ENCODE peak calls at places on chromosome 5, in eight cellular contexts. One of them, this sample, is unnamed.

GRCh38 chr5:78809444-78809843 is 160.9 kb upstream of the LHFPL2 start:
- DNase-seq in mesendoderm: no peak
- DNase-seq in HuH-7.5: no peak
- DNase-seq in IMR-90: no peak
- DNase-seq in AG09309: no peak
- DNase-seq in upper lobe of left lung: peak
- DNase-seq in substantia nigra: no peak
- DNase-seq in stromal cell of bone marrow: no peak
- DNase-seq in this sample: no peak

GRCh38 chr5:179817071-179817840 is 3.4 kb upstream of the SQSTM1 start:
- DNase-seq in IMR-90: no peak
- DNase-seq in upper lobe of left lung: peak
- DNase-seq in AG09309: no peak
- DNase-seq in mesendoderm: no peak
- DNase-seq in stromal cell of bone marrow: no peak
- DNase-seq in HuH-7.5: no peak
- DNase-seq in substantia nigra: no peak
- DNase-seq in this sample: no peak

GRCh38 chr5:142145106-142145900 is 36.7 kb downstream of the NDFIP1 start:
- DNase-seq in mesendoderm: peak
- DNase-seq in upper lobe of left lung: no peak
- DNase-seq in substantia nigra: no peak
- DNase-seq in stromal cell of bone marrow: peak
- DNase-seq in IMR-90: peak
- DNase-seq in HuH-7.5: peak
- DNase-seq in AG09309: peak
- DNase-seq in this sample: peak

GRCh38 chr5:89181546-89181945 is 298.6 kb upstream of the MEF2C start:
- DNase-seq in AG09309: no peak
- DNase-seq in mesendoderm: peak
- DNase-seq in HuH-7.5: no peak
- DNase-seq in substantia nigra: no peak
- DNase-seq in upper lobe of left lung: no peak
- DNase-seq in IMR-90: no peak
- DNase-seq in stromal cell of bone marrow: no peak
- DNase-seq in this sample: no peak

GRCh38 chr5:132770476-132771159 is 6.4 kb downstream of the SEPTIN8 start:
- DNase-seq in substantia nigra: peak
- DNase-seq in stromal cell of bone marrow: no peak
- DNase-seq in AG09309: no peak
- DNase-seq in mesendoderm: peak
- DNase-seq in HuH-7.5: no peak
- DNase-seq in IMR-90: no peak
- DNase-seq in upper lobe of left lung: no peak
- DNase-seq in this sample: no peak

GRCh38 chr5:67160985-67161384 is 35.6 kb downstream of the CD180 start:
- DNase-seq in substantia nigra: no peak
- DNase-seq in stromal cell of bone marrow: peak
- DNase-seq in upper lobe of left lung: no peak
- DNase-seq in IMR-90: peak
- DNase-seq in mesendoderm: peak
- DNase-seq in AG09309: peak
- DNase-seq in HuH-7.5: no peak
- DNase-seq in this sample: no peak

GRCh38 chr5:89277791-89278190 is 394.8 kb upstream of the MEF2C start:
- DNase-seq in mesendoderm: no peak
- DNase-seq in substantia nigra: no peak
- DNase-seq in stromal cell of bone marrow: no peak
- DNase-seq in upper lobe of left lung: no peak
- DNase-seq in IMR-90: peak
- DNase-seq in HuH-7.5: no peak
- DNase-seq in AG09309: no peak
- DNase-seq in this sample: no peak

GRCh38 chr5:88276378-88276777 is 7.7 kb upstream of the TMEM161B start:
- DNase-seq in upper lobe of left lung: no peak
- DNase-seq in AG09309: no peak
- DNase-seq in HuH-7.5: no peak
- DNase-seq in mesendoderm: no peak
- DNase-seq in substantia nigra: no peak
- DNase-seq in IMR-90: no peak
- DNase-seq in stromal cell of bone marrow: no peak
- DNase-seq in this sample: no peak

GRCh38 chr5:109739741-109740140 is 50.0 kb downstream of the MAN2A1 start:
- DNase-seq in IMR-90: peak
- DNase-seq in substantia nigra: no peak
- DNase-seq in HuH-7.5: no peak
- DNase-seq in stromal cell of bone marrow: no peak
- DNase-seq in upper lobe of left lung: no peak
- DNase-seq in AG09309: no peak
- DNase-seq in mesendoderm: peak
- DNase-seq in this sample: no peak

GRCh38 chr5:65588694-65589093 is 25.6 kb downstream of the PPWD1 start:
- DNase-seq in AG09309: no peak
- DNase-seq in substantia nigra: no peak
- DNase-seq in upper lobe of left lung: no peak
- DNase-seq in IMR-90: no peak
- DNase-seq in stromal cell of bone marrow: no peak
- DNase-seq in HuH-7.5: no peak
- DNase-seq in mesendoderm: no peak
- DNase-seq in this sample: no peak

GRCh38 chr5:1909346-1909985 is 26.7 kb upstream of the IRX4 start:
- DNase-seq in AG09309: no peak
- DNase-seq in IMR-90: no peak
- DNase-seq in mesendoderm: no peak
- DNase-seq in HuH-7.5: no peak
- DNase-seq in upper lobe of left lung: no peak
- DNase-seq in stromal cell of bone marrow: no peak
- DNase-seq in substantia nigra: no peak
- DNase-seq in this sample: no peak

GRCh38 chr5:96855041-96855872 is 21.0 kb upstream of the ERAP2 start:
- DNase-seq in AG09309: peak
- DNase-seq in HuH-7.5: no peak
- DNase-seq in mesendoderm: no peak
- DNase-seq in substantia nigra: no peak
- DNase-seq in upper lobe of left lung: no peak
- DNase-seq in stromal cell of bone marrow: peak
- DNase-seq in IMR-90: peak
- DNase-seq in this sample: no peak

GRCh38 chr5:28779161-28779754 is 1740.9 kb upstream of the CDH9 start:
- DNase-seq in substantia nigra: no peak
- DNase-seq in stromal cell of bone marrow: no peak
- DNase-seq in IMR-90: no peak
- DNase-seq in mesendoderm: peak
- DNase-seq in upper lobe of left lung: no peak
- DNase-seq in HuH-7.5: peak
- DNase-seq in AG09309: no peak
- DNase-seq in this sample: no peak

GRCh38 chr5:6759401-6759800 is 46.2 kb downstream of the TENT4A start:
- DNase-seq in HuH-7.5: peak
- DNase-seq in upper lobe of left lung: no peak
- DNase-seq in substantia nigra: no peak
- DNase-seq in stromal cell of bone marrow: no peak
- DNase-seq in AG09309: no peak
- DNase-seq in IMR-90: no peak
- DNase-seq in mesendoderm: peak
- DNase-seq in this sample: no peak

GRCh38 chr5:62299600-62299999 is 6.4 kb upstream of the KIF2A start:
- DNase-seq in IMR-90: no peak
- DNase-seq in substantia nigra: no peak
- DNase-seq in upper lobe of left lung: no peak
- DNase-seq in HuH-7.5: no peak
- DNase-seq in AG09309: no peak
- DNase-seq in mesendoderm: no peak
- DNase-seq in stromal cell of bone marrow: no peak
- DNase-seq in this sample: no peak

GRCh38 chr5:38856660-38857059 is 10.8 kb downstream of the OSMR start:
- DNase-seq in stromal cell of bone marrow: no peak
- DNase-seq in upper lobe of left lung: no peak
- DNase-seq in IMR-90: no peak
- DNase-seq in mesendoderm: no peak
- DNase-seq in HuH-7.5: no peak
- DNase-seq in substantia nigra: no peak
- DNase-seq in AG09309: no peak
- DNase-seq in this sample: no peak

GRCh38 chr5:180194410-180195345 is 14.3 kb downstream of the RASGEF1C start:
- DNase-seq in upper lobe of left lung: peak
- DNase-seq in mesendoderm: no peak
- DNase-seq in stromal cell of bone marrow: no peak
- DNase-seq in HuH-7.5: no peak
- DNase-seq in IMR-90: no peak
- DNase-seq in AG09309: no peak
- DNase-seq in substantia nigra: no peak
- DNase-seq in this sample: no peak

GRCh38 chr5:124481419-124481818 is 265.0 kb downstream of the ZNF608 start:
- DNase-seq in stromal cell of bone marrow: no peak
- DNase-seq in substantia nigra: no peak
- DNase-seq in IMR-90: no peak
- DNase-seq in AG09309: no peak
- DNase-seq in mesendoderm: no peak
- DNase-seq in upper lobe of left lung: no peak
- DNase-seq in HuH-7.5: no peak
- DNase-seq in this sample: no peak

GRCh38 chr5:77893225-77893860 is 117.2 kb upstream of the TBCA start:
- DNase-seq in mesendoderm: peak
- DNase-seq in upper lobe of left lung: no peak
- DNase-seq in IMR-90: peak
- DNase-seq in AG09309: peak
- DNase-seq in stromal cell of bone marrow: peak
- DNase-seq in HuH-7.5: no peak
- DNase-seq in substantia nigra: peak
- DNase-seq in this sample: peak

GRCh38 chr5:114101153-114101552 is 260.7 kb upstream of the KCNN2 start:
- DNase-seq in HuH-7.5: no peak
- DNase-seq in IMR-90: peak
- DNase-seq in upper lobe of left lung: no peak
- DNase-seq in substantia nigra: no peak
- DNase-seq in stromal cell of bone marrow: peak
- DNase-seq in AG09309: peak
- DNase-seq in mesendoderm: peak
- DNase-seq in this sample: peak

GRCh38 chr5:16809816-16810502 is 126.1 kb downstream of the MYO10 start:
- DNase-seq in AG09309: peak
- DNase-seq in HuH-7.5: no peak
- DNase-seq in mesendoderm: no peak
- DNase-seq in IMR-90: peak
- DNase-seq in upper lobe of left lung: no peak
- DNase-seq in substantia nigra: no peak
- DNase-seq in stromal cell of bone marrow: peak
- DNase-seq in this sample: no peak

GRCh38 chr5:81922790-81923398 is 48.9 kb upstream of the ATG10 start:
- DNase-seq in mesendoderm: no peak
- DNase-seq in stromal cell of bone marrow: no peak
- DNase-seq in substantia nigra: no peak
- DNase-seq in AG09309: no peak
- DNase-seq in HuH-7.5: no peak
- DNase-seq in upper lobe of left lung: no peak
- DNase-seq in IMR-90: no peak
- DNase-seq in this sample: no peak

This sample was measured in adrenal gland.